ENCODE peak calls at places on chromosomes 5 and 9, in ten cellular contexts. J is colonic mucosa, E is AG04450, W is A549, V is fibroblast of mammary gland, Y is pancreas, Q is endothelial cell, A is ascending aorta, C is brain microvascular endothelial cell, U is fibroblast of pulmonary artery. Z is an unnamed sample.

GRCh38 chr9:36346578-36346977 is 53.5 kb downstream of the RNF38 start:
- DNase-seq in Y (no peak), Q (no peak), E (no peak), J (no peak), A (no peak), W (no peak), U (no peak), V (no peak), C (no peak), Z (no peak)

GRCh38 chr9:69027355-69028097 is 8.0 kb upstream of the FXN start:
- DNase-seq in W (peak), Y (peak), E (no peak), A (no peak), U (peak), Q (peak), V (peak), C (peak), J (peak), Z (peak)

GRCh38 chr5:146744358-146744757 is 134.2 kb downstream of the PPP2R2B start:
- DNase-seq in V (peak), Q (peak), A (no peak), U (peak), E (no peak), J (no peak), W (no peak), C (no peak), Y (no peak), Z (peak)

GRCh38 chr5:51679286-51679685 is 296.0 kb downstream of the ISL1 start:
- DNase-seq in A (no peak), U (no peak), C (no peak), E (no peak), W (no peak), J (no peak), V (no peak), Q (no peak), Y (no peak), Z (no peak)

GRCh38 chr5:43769576-43770352 is 166.8 kb downstream of the NNT start:
- DNase-seq in V (peak), J (no peak), Y (no peak), C (peak), A (peak), W (peak), U (peak), E (peak), Q (no peak), Z (no peak)

GRCh38 chr5:66931651-66932050 is 264.9 kb downstream of the CD180 start:
- DNase-seq in Q (no peak), E (no peak), U (no peak), V (no peak), Y (no peak), J (no peak), A (no peak), C (no peak), W (no peak), Z (no peak)

GRCh38 chr5:33049298-33049697 is 338.2 kb downstream of the NPR3 start:
- DNase-seq in C (peak), W (peak), Y (no peak), E (no peak), A (no peak), U (no peak), Q (no peak), V (peak), J (no peak), Z (peak)

GRCh38 chr9:114687034-114687433 is 5.0 kb upstream of the TEX48 start:
- DNase-seq in A (no peak), V (peak), J (no peak), Y (no peak), C (peak), W (no peak), E (no peak), Q (no peak), U (peak), Z (peak)

GRCh38 chr5:180323929-180324632 is 29.1 kb downstream of the GFPT2 start:
- DNase-seq in Y (no peak), C (peak), J (no peak), A (no peak), W (peak), U (peak), V (peak), Q (no peak), E (peak), Z (no peak)

DNA sequence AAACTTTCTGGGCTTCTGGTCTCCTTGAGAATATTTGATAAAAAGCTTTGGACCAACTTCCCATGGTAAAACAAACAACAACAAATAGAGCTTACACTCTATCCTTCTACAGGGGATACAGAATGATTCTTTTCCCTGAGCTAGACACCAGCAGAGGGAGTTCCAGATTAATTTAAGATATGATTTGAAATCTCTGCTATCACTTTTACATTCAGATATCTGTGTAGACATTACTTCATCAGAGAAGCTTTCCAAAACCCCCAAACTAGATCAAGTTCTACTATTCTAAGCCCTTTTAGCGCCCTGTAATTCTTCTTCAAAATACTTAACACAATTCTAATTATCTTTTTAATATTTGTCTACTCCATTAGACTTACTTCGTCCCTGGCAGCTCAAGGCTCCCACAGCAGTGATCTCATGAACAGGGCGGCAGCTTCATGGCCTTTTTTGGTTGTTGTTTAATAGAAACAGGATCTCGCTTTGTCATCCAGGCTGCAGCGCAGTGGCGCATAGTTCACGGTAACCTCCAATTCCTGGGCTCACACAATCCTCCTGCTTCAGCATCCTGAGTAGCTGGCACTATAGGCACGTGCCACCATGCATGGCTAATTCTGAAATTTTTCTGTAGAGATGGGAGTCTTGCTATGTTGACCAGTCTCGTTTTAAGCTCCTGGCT is 938 bp upstream of the GALNT12 start:
- DNase-seq in C (no peak), E (no peak), Q (no peak), V (peak), A (no peak), J (no peak), U (no peak), W (no peak), Y (no peak), Z (peak)
- TF ChIP-seq CTCF in C (peak), E (peak), Q (no peak), V (peak), A (peak), J (peak), U (peak), W (peak), Y (no peak), Z (peak)

DNA sequence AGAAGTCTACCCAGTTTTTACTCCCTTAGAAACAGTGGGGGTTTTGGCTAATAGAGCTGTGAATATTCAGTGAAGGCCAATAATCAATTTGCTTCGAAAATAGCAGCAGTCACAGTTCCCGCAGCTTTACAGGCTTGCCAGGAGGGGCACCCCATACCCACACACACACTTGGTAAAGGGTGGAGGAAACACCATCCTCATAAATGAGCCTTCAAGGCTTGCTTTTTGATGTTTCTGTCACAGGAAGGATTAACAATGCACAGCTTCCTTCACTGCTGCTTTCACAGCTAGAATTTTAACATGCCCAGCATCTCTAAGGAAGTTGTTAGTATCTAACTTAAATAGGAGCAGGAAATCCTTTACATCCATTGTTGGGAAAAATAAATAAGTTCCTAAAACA is 1247.5 kb upstream of the C9orf72 start:
- DNase-seq in Q (peak), J (no peak), A (no peak), E (no peak), W (peak), V (no peak), U (no peak), C (no peak), Y (no peak), Z (no peak)
- TF ChIP-seq CTCF in Q (no peak), J (no peak), A (no peak), E (no peak), W (no peak), V (no peak), U (no peak), C (peak), Y (no peak), Z (peak)

GRCh38 chr5:61167382-61167781 is 5.1 kb upstream of the SMIM15 start:
- DNase-seq in U (peak), Y (peak), C (peak), W (peak), A (no peak), E (no peak), V (peak), Q (peak), J (no peak), Z (peak)
- TF ChIP-seq CTCF in U (peak), Y (peak), C (peak), W (peak), A (peak), E (peak), V (peak), Q (no peak), J (peak), Z (peak)

GRCh38 chr5:53487436-53487835 is 7.0 kb downstream of the FST start:
- DNase-seq in Q (no peak), W (no peak), J (no peak), U (no peak), V (no peak), E (no peak), Y (no peak), A (no peak), C (no peak), Z (no peak)
- TF ChIP-seq CTCF in Q (no peak), W (no peak), J (no peak), U (no peak), V (no peak), E (no peak), Y (no peak), A (no peak), C (no peak), Z (no peak)

DNA sequence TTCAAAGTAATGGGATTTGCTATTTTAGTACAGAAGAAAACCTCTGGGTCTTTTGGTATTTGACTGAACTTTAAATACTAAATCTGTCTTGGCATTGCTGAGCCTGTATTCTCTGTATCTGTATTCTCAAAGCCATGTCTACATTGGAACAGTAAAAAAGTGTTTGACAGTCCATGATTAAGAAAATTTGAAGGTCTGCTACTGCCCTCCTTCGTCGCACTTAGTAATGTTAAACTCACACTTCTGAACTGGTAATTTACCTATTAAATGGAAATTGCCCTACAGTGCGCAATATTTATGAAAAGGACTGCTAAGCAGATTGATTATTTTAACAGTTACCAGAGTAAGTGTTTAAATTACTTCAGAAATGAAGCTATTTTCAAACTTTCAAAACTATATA is 165.7 kb upstream of the SMC2 start:
- DNase-seq in A (no peak), W (peak), U (no peak), V (peak), J (no peak), Q (no peak), Y (no peak), E (no peak), C (no peak), Z (no peak)
- TF ChIP-seq CTCF in A (no peak), W (no peak), U (no peak), V (no peak), J (no peak), Q (no peak), Y (no peak), E (no peak), C (no peak), Z (no peak)

DNA sequence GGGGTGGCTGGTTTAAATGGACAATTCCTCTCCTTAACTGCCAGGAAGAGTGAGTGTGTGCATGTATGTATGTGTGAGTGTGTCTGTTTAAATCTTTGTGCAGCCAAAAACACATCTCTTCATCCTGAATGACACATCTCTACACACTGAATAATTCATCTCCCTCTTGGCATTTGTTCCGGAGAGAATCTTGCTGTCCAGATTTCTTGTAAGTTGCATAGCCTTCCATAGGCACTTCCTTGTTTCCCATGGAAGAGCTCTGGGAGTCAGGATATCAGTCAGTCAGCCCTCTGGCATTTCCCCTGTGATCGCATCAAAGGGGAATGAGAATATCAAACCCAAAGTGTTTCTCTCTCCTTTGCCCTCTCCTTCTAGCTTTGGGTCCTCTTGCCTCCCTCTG is 74.7 kb downstream of the WWC1 start:
- DNase-seq in A (no peak), V (peak), C (peak), Q (peak), E (peak), W (peak), U (peak), J (no peak), Y (no peak), Z (peak)
- TF ChIP-seq CTCF in A (no peak), V (no peak), C (no peak), Q (no peak), E (no peak), W (no peak), U (no peak), J (no peak), Y (no peak), Z (no peak)

DNA sequence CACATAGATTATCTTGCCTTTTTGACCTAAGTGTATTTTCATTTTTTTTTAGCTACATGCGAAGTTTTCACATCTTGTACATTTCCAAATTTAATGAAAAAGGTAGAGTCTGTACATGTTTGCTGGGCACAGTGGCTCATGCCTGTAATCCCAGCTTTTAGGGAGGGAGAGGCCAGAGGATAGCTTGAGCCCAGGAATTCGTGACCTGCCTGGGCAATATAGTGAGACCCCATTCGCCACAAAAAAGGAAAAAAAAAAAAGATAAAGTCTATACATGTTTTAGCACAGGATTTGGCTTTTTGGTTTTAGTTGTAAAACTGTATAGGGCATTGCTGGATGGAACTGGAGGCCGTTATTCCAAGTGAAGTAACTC is 28.8 kb downstream of the RAI14 start:
- DNase-seq in U (no peak), C (no peak), V (no peak), J (no peak), A (no peak), E (no peak), W (no peak), Y (no peak), Q (no peak), Z (no peak)
- TF ChIP-seq CTCF in U (no peak), C (no peak), V (no peak), J (no peak), A (no peak), E (no peak), W (no peak), Y (no peak), Q (no peak), Z (no peak)

Z was measured in PC-3.